ENCODE peak calls at places on chromosomes 6 and 20, in four cellular contexts. S is A549, C is HCT116, V is SK-N-SH. G is an unnamed sample.

GRCh38 chr6:4102687-4103244 is 23.8 kb upstream of the FAM217A start:
- DNase-seq in S (no peak), C (no peak), V (no peak), G (no peak)

GRCh38 chr6:94548211-94548610 is 1029.1 kb upstream of the MANEA start:
- DNase-seq in S (no peak), C (no peak), V (no peak), G (peak; percentile 55)

GRCh38 chr6:30615219-30615957 is 1.7 kb downstream of the PPP1R10 start:
- DNase-seq in S (no peak), C (peak; percentile 75), V (no peak), G (peak; percentile 85)

GRCh38 chr20:39109933-39110818 is 148.0 kb downstream of the DHX35 start:
- DNase-seq in S (no peak), C (no peak), V (no peak), G (no peak)

GRCh38 chr6:146620655-146621054 is 21.9 kb downstream of the ADGB start:
- DNase-seq in S (no peak), C (no peak), V (no peak), G (no peak)

GRCh38 chr6:73951186-73951585 is 255.2 kb downstream of the CD109 start:
- DNase-seq in S (no peak), C (no peak), V (no peak), G (no peak)

GRCh38 chr20:24838551-24839530 is 110.2 kb upstream of the CST7 start:
- DNase-seq in S (no peak), C (no peak), V (no peak), G (no peak)

GRCh38 chr20:49866051-49866450 is 49.3 kb downstream of the SPATA2 start:
- DNase-seq in S (no peak), C (no peak), V (no peak), G (no peak)

GRCh38 chr6:157229219-157229607 is 94.1 kb downstream of the TMEM242 start:
- DNase-seq in S (no peak), C (no peak), V (peak; percentile 60), G (no peak)

GRCh38 chr20:15162061-15162740 is 824.8 kb upstream of the FLRT3 start:
- DNase-seq in S (no peak), C (no peak), V (no peak), G (no peak)

GRCh38 chr20:3162080-3162611 is 2.5 kb upstream of the FASTKD5 start:
- DNase-seq in S (no peak), C (no peak), V (peak; percentile 36), G (no peak)

GRCh38 chr20:4684837-4685413 is 36.8 kb upstream of the PRND start:
- DNase-seq in S (no peak), C (peak; percentile 40), V (no peak), G (no peak)

GRCh38 chr6:101066481-101066880 is 185.4 kb upstream of the ASCC3 start:
- DNase-seq in S (no peak), C (no peak), V (no peak), G (no peak)

GRCh38 chr6:43308101-43308989 is at the start of gene CRIP3:
- DNase-seq in S (peak; percentile 15), C (no peak), V (no peak), G (no peak)

GRCh38 chr6:40788661-40789111 is 201.5 kb upstream of the LRFN2 start:
- DNase-seq in S (no peak), C (no peak), V (peak; percentile 57), G (peak; percentile 59)

GRCh38 chr6:42720739-42721138 is 1.7 kb downstream of the PRPH2 start:
- DNase-seq in S (no peak), C (no peak), V (no peak), G (peak; percentile 29)

GRCh38 chr6:41373367-41373918 is 38.0 kb downstream of the NCR2 start:
- DNase-seq in S (no peak), C (no peak), V (peak; percentile 27), G (no peak)

GRCh38 chr6:155186052-155186658 is 77.7 kb upstream of the CLDN20 start:
- DNase-seq in S (no peak), C (no peak), V (no peak), G (peak; percentile 31)

GRCh38 chr6:30985490-30985889 is 2.0 kb downstream of the MUC21 start:
- DNase-seq in S (no peak), C (no peak), V (no peak), G (no peak)

GRCh38 chr6:67956352-67956751 is 678.7 kb upstream of the ADGRB3 start:
- DNase-seq in S (no peak), C (no peak), V (no peak), G (no peak)

GRCh38 chr20:12798286-12798685 is 210.5 kb upstream of the SPTLC3 start:
- DNase-seq in S (no peak), C (no peak), V (no peak), G (no peak)

GRCh38 chr20:49388790-49389189 is 93.7 kb downstream of the KCNB1 start:
- DNase-seq in S (no peak), C (no peak), V (no peak), G (no peak)

GRCh38 chr6:108560463-108561308 is at the start of gene FOXO3:
- DNase-seq in S (peak; percentile 63), C (peak; percentile 76), V (peak; percentile 94), G (peak; percentile 90)

GRCh38 chr6:9520417-9521151 is 894.3 kb downstream of the TFAP2A start:
- DNase-seq in S (no peak), C (peak; percentile 35), V (no peak), G (peak; percentile 88)

GRCh38 chr6:34934516-34934915 is 45.5 kb downstream of the ANKS1A start:
- DNase-seq in S (no peak), C (no peak), V (no peak), G (peak; percentile 96)

GRCh38 chr6:23137596-23137995 is 568.2 kb downstream of the HDGFL1 start:
- DNase-seq in S (no peak), C (no peak), V (no peak), G (peak; percentile 79)

GRCh38 chr6:111212625-111213024 is 125.3 kb downstream of the SLC16A10 start:
- DNase-seq in S (no peak), C (no peak), V (no peak), G (no peak)

GRCh38 chr6:118706702-118707101 is 55.3 kb upstream of the CEP85L start:
- DNase-seq in S (no peak), C (no peak), V (no peak), G (no peak)

GRCh38 chr6:9646346-9647042 is 768.4 kb downstream of the TFAP2A start:
- DNase-seq in S (no peak), C (no peak), V (no peak), G (peak; percentile 78)

GRCh38 chr20:18943542-18943941 is 130.0 kb downstream of the SCP2D1 start:
- DNase-seq in S (no peak), C (no peak), V (no peak), G (no peak)

GRCh38 chr6:31575335-31575901 is at the start of gene TNF:
- DNase-seq in S (no peak), C (no peak), V (no peak), G (no peak)

GRCh38 chr20:41690702-41691101 is 72.5 kb upstream of the CHD6 start:
- DNase-seq in S (no peak), C (no peak), V (no peak), G (no peak)

GRCh38 chr6:131173680-131174079 is 38.4 kb downstream of the AKAP7 start:
- DNase-seq in S (no peak), C (no peak), V (no peak), G (no peak)

GRCh38 chr6:33770116-33770832 is 18.7 kb downstream of the LEMD2 start:
- DNase-seq in S (no peak), C (no peak), V (no peak), G (peak; percentile 21)

GRCh38 chr20:11432407-11432806 is 485.3 kb upstream of the BTBD3 start:
- DNase-seq in S (no peak), C (no peak), V (no peak), G (no peak)

GRCh38 chr6:39184906-39185580 is 44.2 kb downstream of the KCNK5 start:
- DNase-seq in S (no peak), C (no peak), V (no peak), G (no peak)

GRCh38 chr6:163369122-163369521 is 45.4 kb upstream of the QKI start:
- DNase-seq in S (no peak), C (no peak), V (no peak), G (no peak)

GRCh38 chr6:30885481-30885998 is 1.2 kb downstream of the DDR1 start:
- DNase-seq in S (peak; percentile 28), C (no peak), V (peak; percentile 12), G (no peak)

DNA sequence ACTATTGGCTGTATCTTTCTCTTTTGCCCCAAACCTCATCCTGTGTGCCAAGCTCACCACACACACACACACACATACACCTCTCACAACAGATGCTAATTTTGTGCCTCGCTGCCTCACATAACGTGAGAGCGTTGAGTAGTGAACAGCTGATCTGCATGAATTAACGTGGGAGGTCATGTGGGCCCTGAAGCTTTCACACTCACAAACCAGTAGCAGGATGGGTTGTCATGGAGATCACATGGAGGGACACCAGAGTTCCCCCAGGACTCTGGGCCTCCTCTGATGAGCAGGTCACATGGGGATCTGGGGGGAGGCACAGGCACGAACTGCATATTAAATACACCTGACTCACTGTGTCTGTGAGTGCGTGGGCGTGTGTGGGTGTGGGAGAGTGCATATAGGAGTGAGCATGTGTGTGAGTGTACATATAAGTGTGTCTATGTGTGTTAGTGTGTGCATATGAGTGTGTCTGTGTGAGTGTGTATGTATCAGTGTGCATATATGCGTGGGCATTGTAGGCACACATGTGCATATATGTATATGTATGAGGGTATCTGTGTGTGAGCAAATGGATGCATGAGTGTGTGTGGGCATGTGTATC is 62.7 kb upstream of the SULF2 start:
- DNase-seq in S (no peak), C (no peak), V (no peak), G (no peak)
- H3K4me3 ChIP-seq in S (no peak overlapping the region), C (no peak overlapping the region), V (no peak overlapping the region), G (no peak overlapping the region)

GRCh38 chr6:37702314-37702713 is 4.6 kb upstream of the MDGA1 start:
- DNase-seq in S (no peak), C (no peak), V (no peak), G (no peak)
- TF ChIP-seq MAX in S (no peak), C (no peak), V (no peak), G (no peak)

GRCh38 chr6:20366082-20366834 is 35.4 kb upstream of the E2F3 start:
- DNase-seq in S (no peak), C (no peak), V (no peak), G (no peak)
- H3K4me3 ChIP-seq in S (no peak overlapping the region), C (no peak overlapping the region), V (no peak overlapping the region), G (no peak overlapping the region)

DNA sequence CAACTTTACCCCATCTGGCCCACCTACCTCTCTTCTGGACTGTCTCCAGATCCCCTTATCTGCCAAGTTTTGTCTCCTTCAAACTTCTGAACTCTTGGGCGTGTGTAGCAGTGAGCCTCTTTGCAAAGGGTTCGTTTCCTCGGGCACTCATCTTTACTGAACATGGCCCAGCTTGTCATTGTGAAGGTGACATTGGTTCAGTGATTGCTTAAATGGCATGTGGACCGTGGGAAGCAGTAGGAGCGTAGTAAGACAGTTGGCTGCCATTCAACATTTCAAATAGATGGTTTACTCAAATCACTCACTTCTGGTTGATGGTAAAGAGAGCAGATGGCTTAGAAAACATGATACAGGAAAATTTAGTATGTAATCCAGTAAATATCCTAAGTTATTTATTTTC is 34.8 kb upstream of the KIF25 start:
- DNase-seq in S (no peak), C (no peak), V (no peak), G (no peak)
- TF ChIP-seq MAX in S (no peak), C (no peak), V (no peak), G (no peak)